ENCODE peak calls at places on chromosomes 2 and 18, in nine cellular contexts. U, W, J, N, M, A, Q, T and I are unnamed samples.

GRCh38 chr2:159292157-159292556 is 5.7 kb upstream of the WDSUB1 start:
- DNase-seq in M (no peak), J (no peak), N (no peak), A (no peak), W (no peak), T (no peak), U (no peak), Q (no peak), I (no peak)

GRCh38 chr2:177606636-177607035 is 214.1 kb downstream of the AGPS start:
- DNase-seq in U (peak; percentile 52), M (no peak), J (no peak), T (no peak), N (no peak), W (peak; percentile 11), Q (no peak), A (no peak), I (no peak)

GRCh38 chr2:152623076-152623740 is 94.1 kb downstream of the PRPF40A start:
- DNase-seq in N (no peak), U (no peak), M (no peak), A (no peak), Q (no peak), W (no peak), J (no peak), T (no peak), I (no peak)

GRCh38 chr2:62340981-62341624 is 145.2 kb downstream of the B3GNT2 start:
- DNase-seq in W (peak; percentile 4), M (no peak), N (no peak), T (no peak), U (peak; percentile 34), A (peak; percentile 69), Q (no peak), J (peak; percentile 12), I (no peak)

GRCh38 chr2:176174850-176175728 is 13.4 kb upstream of the HOXD1 start:
- DNase-seq in Q (no peak), M (no peak), A (no peak), J (no peak), N (no peak), T (no peak), W (peak; percentile 65), U (no peak), I (no peak)

GRCh38 chr2:158178646-158179045 is 77.0 kb downstream of the UPP2 start:
- DNase-seq in U (no peak), Q (peak; percentile 37), A (peak; percentile 8), T (no peak), M (no peak), N (no peak), J (peak; percentile 6), W (no peak), I (no peak)

GRCh38 chr2:57796527-57796926 is 250.1 kb upstream of the VRK2 start:
- DNase-seq in T (no peak), W (no peak), M (no peak), A (no peak), Q (no peak), J (no peak), N (no peak), U (no peak), I (no peak)

GRCh38 chr2:70258532-70258875 is 567 bp downstream of the PCYOX1 start:
- DNase-seq in T (peak; percentile 61), N (peak; percentile 91), J (no peak), Q (no peak), U (no peak), W (peak; percentile 13), A (peak; percentile 56), M (no peak), I (no peak)

GRCh38 chr2:141341444-141341843 is 789.4 kb downstream of the LRP1B start:
- DNase-seq in Q (peak; percentile 92), T (no peak), W (peak; percentile 99), M (no peak), N (no peak), U (peak; percentile 67), A (no peak), J (peak; percentile 80), I (no peak)

GRCh38 chr2:83461135-83461534 is 997.9 kb downstream of the SUCLG1 start:
- DNase-seq in J (no peak), N (no peak), M (no peak), T (no peak), W (no peak), A (no peak), Q (no peak), U (no peak), I (no peak)

GRCh38 chr2:151767536-151767935 is 33.3 kb upstream of the NEB start:
- DNase-seq in U (no peak), Q (no peak), M (no peak), W (peak; percentile 14), T (no peak), A (no peak), J (no peak), N (no peak), I (no peak)

GRCh38 chr2:189798312-189799029 is 14.2 kb downstream of the PMS1 start:
- DNase-seq in Q (no peak), J (peak; percentile 18), A (peak; percentile 21), M (no peak), T (no peak), N (no peak), U (peak; percentile 25), W (peak; percentile 53), I (peak; percentile 51)

GRCh38 chr2:102366406-102367112 is 11.0 kb downstream of the IL18R1 start:
- DNase-seq in M (no peak), J (no peak), N (no peak), W (no peak), T (no peak), Q (no peak), U (no peak), A (no peak), I (no peak)

GRCh38 chr2:124258481-124258880 is 233.4 kb downstream of the CNTNAP5 start:
- DNase-seq in U (no peak), W (peak; percentile 47), A (no peak), T (no peak), N (no peak), J (peak; percentile 68), Q (no peak), M (no peak), I (no peak)

GRCh38 chr2:192038152-192038551 is 156.6 kb downstream of the TMEFF2 start:
- DNase-seq in A (no peak), M (no peak), N (no peak), U (no peak), Q (no peak), J (no peak), W (no peak), T (no peak), I (no peak)

GRCh38 chr2:237669628-237670351 is 42.4 kb downstream of the LRRFIP1 start:
- DNase-seq in T (no peak), U (peak; percentile 93), W (peak; percentile 97), N (no peak), M (no peak), Q (peak; percentile 99), J (peak; percentile 100), A (peak; percentile 48), I (no peak)

GRCh38 chr18:3793545-3793944 is 343.6 kb downstream of the TGIF1 start:
- DNase-seq in Q (no peak), W (peak; percentile 58), T (no peak), J (no peak), U (no peak), N (no peak), A (no peak), M (no peak), I (no peak)

GRCh38 chr2:144456680-144457079 is 63.2 kb downstream of the ZEB2 start:
- DNase-seq in W (peak; percentile 90), U (peak; percentile 91), A (no peak), N (no peak), T (no peak), J (peak; percentile 84), Q (no peak), M (no peak), I (peak; percentile 50)

GRCh38 chr2:96098900-96099590 is 17.3 kb downstream of the ADRA2B start:
- DNase-seq in J (no peak), T (no peak), A (no peak), W (no peak), U (no peak), Q (no peak), M (no peak), N (peak; percentile 61), I (no peak)

GRCh38 chr2:144630459-144631215 is 110.7 kb upstream of the ZEB2 start:
- DNase-seq in W (no peak), U (no peak), J (no peak), M (no peak), A (no peak), N (no peak), T (no peak), Q (no peak), I (no peak)

GRCh38 chr2:83115606-83116005 is 1343.5 kb downstream of the SUCLG1 start:
- DNase-seq in A (no peak), Q (no peak), W (no peak), T (no peak), M (no peak), N (no peak), J (no peak), U (no peak), I (no peak)

GRCh38 chr2:182426082-182426914 is 538 bp downstream of the PDE1A start:
- DNase-seq in W (peak; percentile 19), Q (no peak), M (no peak), A (no peak), T (no peak), J (no peak), U (no peak), N (no peak), I (no peak)

GRCh38 chr2:8399731-8400130 is 282.1 kb upstream of the ID2 start:
- DNase-seq in T (no peak), N (no peak), J (no peak), Q (no peak), U (no peak), M (no peak), A (no peak), W (no peak), I (no peak)

GRCh38 chr18:31241900-31242409 is 76.0 kb upstream of the DSG1 start:
- DNase-seq in Q (no peak), N (no peak), U (no peak), M (no peak), J (no peak), A (peak; percentile 10), W (peak; percentile 58), T (no peak), I (no peak)

GRCh38 chr2:207502799-207503198 is 27.0 kb upstream of the CREB1 start:
- DNase-seq in T (no peak), W (no peak), A (no peak), J (no peak), N (no peak), Q (no peak), M (no peak), U (no peak), I (no peak)

GRCh38 chr2:3102081-3102914 is 275.3 kb downstream of the EIPR1 start:
- DNase-seq in N (peak; percentile 64), U (no peak), Q (no peak), T (no peak), A (peak; percentile 53), W (no peak), M (no peak), J (no peak), I (no peak)

GRCh38 chr2:236176417-236176816 is 8.2 kb upstream of the GBX2 start:
- DNase-seq in T (no peak), U (no peak), N (no peak), Q (no peak), A (peak; percentile 85), M (no peak), W (no peak), J (no peak), I (no peak)

GRCh38 chr2:193154076-193154475 is 959.3 kb upstream of the TMEFF2 start:
- DNase-seq in Q (no peak), M (no peak), J (no peak), W (no peak), U (no peak), N (no peak), T (no peak), A (no peak), I (no peak)

GRCh38 chr18:715626-716025 is 3.2 kb upstream of the ENOSF1 start:
- DNase-seq in A (no peak), U (peak; percentile 59), Q (no peak), T (no peak), M (no peak), W (peak; percentile 80), N (no peak), J (peak; percentile 56), I (peak; percentile 3)

GRCh38 chr2:64104944-64105343 is 39.3 kb downstream of the PELI1 start:
- DNase-seq in U (no peak), N (no peak), Q (no peak), J (no peak), W (peak; percentile 50), M (no peak), A (peak; percentile 6), T (no peak), I (no peak)

GRCh38 chr2:216002693-216003092 is 10.7 kb downstream of the MREG start:
- DNase-seq in Q (no peak), J (no peak), A (no peak), N (no peak), T (no peak), W (no peak), U (no peak), M (no peak), I (no peak)